ENCODE peak calls at places on chromosomes 1 and 21, in six cellular contexts. D is NCI-H345; Z is retina; P is stimulated activated CD8-positive, alpha-beta memory T cell treated with anti-CD3 and anti-CD28 coated beads, Interleukin-7, amount 100 ng/mL, for 1 hour; W is PC-3; Y is AML-193. R is an unnamed sample.

GRCh38 chr1:61121631-61122030 is 39.3 kb downstream of the NFIA start:
- DNase-seq in D (no peak), Z (no peak), P (no peak), W (no peak), Y (no peak), R (no peak)

GRCh38 chr1:181516706-181517105 is 33.4 kb downstream of the CACNA1E start:
- DNase-seq in D (no peak), Z (no peak), P (no peak), W (no peak), Y (no peak), R (no peak)

GRCh38 chr21:35020446-35020845 is 28.7 kb downstream of the RUNX1 start:
- DNase-seq in D (no peak), Z (no peak), P (no peak), W (no peak), Y (no peak), R (no peak)

GRCh38 chr21:31952828-31953227 is 80.0 kb downstream of the HUNK start:
- DNase-seq in D (no peak), Z (no peak), P (no peak), W (no peak), Y (no peak), R (no peak)

GRCh38 chr21:33976082-33976979 is 60.7 kb upstream of the ATP5PO start:
- DNase-seq in D (no peak), Z (peak; percentile 44), P (no peak), W (peak; percentile 98), Y (peak; percentile 40), R (no peak)

GRCh38 chr1:88302843-88303486 is 381.1 kb upstream of the PKN2 start:
- DNase-seq in D (no peak), Z (peak; percentile 24), P (no peak), W (peak; percentile 51), Y (no peak), R (no peak)

GRCh38 chr21:21907271-21907670 is 909.1 kb downstream of the NCAM2 start:
- DNase-seq in D (no peak), Z (no peak), P (no peak), W (no peak), Y (no peak), R (no peak)

GRCh38 chr21:40254540-40255455 is 387.6 kb downstream of the PCP4 start:
- DNase-seq in D (no peak), Z (no peak), P (no peak), W (no peak), Y (no peak), R (peak; percentile 60)

GRCh38 chr1:26297791-26298124 is 8.7 kb downstream of the UBXN11 start:
- DNase-seq in D (no peak), Z (no peak), P (no peak), W (no peak), Y (no peak), R (no peak)

GRCh38 chr1:85278853-85279314 is 2.5 kb upstream of the BCL10 start:
- DNase-seq in D (no peak), Z (no peak), P (no peak), W (peak; percentile 96), Y (peak; percentile 7), R (no peak)

GRCh38 chr1:81113688-81114087 is 687.0 kb upstream of the ADGRL2 start:
- DNase-seq in D (no peak), Z (no peak), P (no peak), W (peak; percentile 60), Y (no peak), R (peak; percentile 15)

GRCh38 chr1:43174873-43175272 is 2.7 kb downstream of the CFAP57 start:
- DNase-seq in D (no peak), Z (no peak), P (no peak), W (no peak), Y (no peak), R (no peak)

GRCh38 chr1:214413315-214413714 is 132.4 kb downstream of the SMYD2 start:
- DNase-seq in D (no peak), Z (no peak), P (no peak), W (no peak), Y (no peak), R (no peak)

GRCh38 chr21:41133896-41134522 is 34.0 kb upstream of the BACE2 start:
- DNase-seq in D (peak; percentile 41), Z (peak; percentile 48), P (no peak), W (peak; percentile 53), Y (peak; percentile 36), R (peak; percentile 61)

GRCh38 chr1:46285730-46286477 is 17.5 kb downstream of the LRRC41 start:
- DNase-seq in D (peak; percentile 72), Z (peak; percentile 36), P (no peak), W (no peak), Y (no peak), R (no peak)

GRCh38 chr1:205739348-205740160 is 10.4 kb downstream of the NUCKS1 start:
- DNase-seq in D (no peak), Z (no peak), P (no peak), W (no peak), Y (no peak), R (no peak)

GRCh38 chr21:45574691-45575090 is 32.5 kb upstream of the SLC19A1 start:
- DNase-seq in D (no peak), Z (no peak), P (no peak), W (no peak), Y (no peak), R (peak; percentile 34)

GRCh38 chr1:206517784-206518183 is 10.5 kb downstream of the RASSF5 start:
- DNase-seq in D (no peak), Z (peak; percentile 50), P (no peak), W (no peak), Y (no peak), R (no peak)

GRCh38 chr1:57381871-57382270 is 42.0 kb downstream of the DAB1 start:
- DNase-seq in D (no peak), Z (no peak), P (no peak), W (no peak), Y (no peak), R (no peak)

GRCh38 chr1:169486281-169486904 is 649 bp upstream of the SLC19A2 start:
- DNase-seq in D (no peak), Z (peak; percentile 40), P (no peak), W (peak; percentile 42), Y (peak; percentile 34), R (no peak)

GRCh38 chr21:42468511-42469131 is 27.4 kb downstream of the RSPH1 start:
- DNase-seq in D (no peak), Z (no peak), P (no peak), W (peak; percentile 65), Y (no peak), R (no peak)

GRCh38 chr1:91809267-91809666 is 76.7 kb downstream of the TGFBR3 start:
- DNase-seq in D (no peak), Z (no peak), P (no peak), W (no peak), Y (no peak), R (no peak)

GRCh38 chr1:198669023-198669698 is 30.3 kb downstream of the PTPRC start:
- DNase-seq in D (no peak), Z (no peak), P (no peak), W (peak; percentile 88), Y (no peak), R (peak; percentile 22)

GRCh38 chr1:197774691-197775281 is 494 bp downstream of the DENND1B start:
- DNase-seq in D (peak; percentile 42), Z (peak; percentile 76), P (peak; percentile 16), W (peak; percentile 30), Y (no peak), R (peak; percentile 75)

GRCh38 chr1:183143576-183144315 is 42.3 kb upstream of the LAMC2 start:
- DNase-seq in D (no peak), Z (no peak), P (no peak), W (no peak), Y (no peak), R (no peak)

GRCh38 chr1:89938171-89939055 is 56.5 kb upstream of the ZNF326 start:
- DNase-seq in D (no peak), Z (no peak), P (no peak), W (peak; percentile 40), Y (no peak), R (no peak)

GRCh38 chr1:66311092-66311491 is 222.9 kb upstream of the SGIP1 start:
- DNase-seq in D (no peak), Z (no peak), P (no peak), W (peak; percentile 16), Y (no peak), R (no peak)

GRCh38 chr1:169588785-169589485 is 2.7 kb upstream of the F5 start:
- DNase-seq in D (no peak), Z (no peak), P (no peak), W (peak; percentile 80), Y (no peak), R (no peak)

GRCh38 chr1:58620926-58621325 is 43.9 kb upstream of the TACSTD2 start:
- DNase-seq in D (no peak), Z (no peak), P (no peak), W (peak; percentile 52), Y (no peak), R (no peak)

GRCh38 chr1:202056644-202057334 is 46.4 kb downstream of the ELF3 start:
- DNase-seq in D (peak; percentile 99), Z (no peak), P (no peak), W (peak; percentile 83), Y (no peak), R (no peak)

GRCh38 chr1:51575406-51576084 is 41.3 kb upstream of the OSBPL9 start:
- DNase-seq in D (no peak), Z (no peak), P (no peak), W (no peak), Y (no peak), R (no peak)

GRCh38 chr1:157098519-157098918 is 1.1 kb downstream of the ETV3L start:
- DNase-seq in D (no peak), Z (no peak), P (no peak), W (no peak), Y (no peak), R (no peak)

R was measured in SK-N-SH.